ENCODE peak calls at places on chromosomes 13 and 19, in nine cellular contexts. I is EL; H is stimulated activated CD4-positive, alpha-beta T cell treated with anti-CD3 and anti-CD28 coated beads, Interleukin-1b, Interleukin-23, amount 100 ng/mL, for 24 hours; Z is kidney; E is activated T-cell treated with anti-CD3 and anti-CD28 coated beads, Interleukin-2, amount 50 U/mL, for 72 hours; B is left lung; C is HFF-Myc; S is NCI-H1436; F is cardiac muscle cell. J is an unnamed sample.

GRCh38 chr13:51275101-51275500 is 52.9 kb downstream of the FAM124A start:
- DNase-seq in F (no peak), I (no peak), H (no peak), S (no peak), B (no peak), Z (no peak), E (no peak), C (no peak), J (no peak)

GRCh38 chr13:73703606-73704005 is 430.6 kb downstream of the KLF12 start:
- DNase-seq in C (no peak), I (no peak), S (no peak), Z (no peak), H (no peak), E (no peak), B (no peak), F (no peak), J (no peak)

GRCh38 chr19:51097166-51097736 is 11.0 kb downstream of the CTU1 start:
- DNase-seq in C (peak), F (peak), E (peak), S (peak), Z (peak), I (peak), B (peak), H (peak), J (peak)

GRCh38 chr19:14479985-14480694 is 5.0 kb upstream of the PTGER1 start:
- DNase-seq in S (no peak), I (peak), Z (peak), F (peak), H (peak), B (peak), C (no peak), E (peak), J (peak)

GRCh38 chr13:41588899-41589298 is 131.5 kb downstream of the RGCC start:
- DNase-seq in Z (no peak), C (peak), B (no peak), H (no peak), E (peak), S (no peak), I (peak), F (no peak), J (no peak)

GRCh38 chr13:105105471-105105870 is 1430.0 kb downstream of the EFNB2 start:
- DNase-seq in C (no peak), S (no peak), H (no peak), E (no peak), B (no peak), Z (no peak), F (no peak), I (no peak), J (no peak)

GRCh38 chr13:36006347-36006746 is 124.8 kb downstream of the DCLK1 start:
- DNase-seq in I (no peak), E (no peak), H (no peak), C (no peak), S (no peak), F (no peak), Z (no peak), B (no peak), J (no peak)

GRCh38 chr13:90533866-90534265 is 813.6 kb upstream of the MIR17HG start:
- DNase-seq in H (no peak), Z (no peak), B (no peak), F (no peak), I (no peak), C (no peak), S (no peak), E (no peak), J (no peak)

GRCh38 chr13:23086951-23087350 is 93.8 kb upstream of the SGCG start:
- DNase-seq in H (no peak), C (no peak), Z (no peak), E (no peak), S (no peak), I (no peak), F (no peak), B (no peak), J (no peak)

GRCh38 chr13:63497601-63498000 is 2082.0 kb upstream of the PCDH20 start:
- DNase-seq in B (no peak), S (no peak), Z (no peak), H (no peak), I (no peak), F (no peak), E (no peak), C (no peak), J (no peak)

GRCh38 chr13:42279080-42279479 is 7.1 kb downstream of the AKAP11 start:
- DNase-seq in E (peak), C (no peak), H (no peak), S (no peak), F (no peak), I (no peak), Z (no peak), B (no peak), J (no peak)

GRCh38 chr13:49411353-49411752 is 32.5 kb downstream of the CAB39L start:
- DNase-seq in B (no peak), F (no peak), H (no peak), E (no peak), C (no peak), I (no peak), Z (no peak), S (no peak), J (no peak)

GRCh38 chr13:90270231-90270630 is 1077.3 kb upstream of the MIR17HG start:
- DNase-seq in S (no peak), E (no peak), H (no peak), C (no peak), F (no peak), I (no peak), B (no peak), Z (no peak), J (no peak)

GRCh38 chr13:52359534-52359933 is 46.4 kb downstream of the THSD1 start:
- DNase-seq in E (no peak), F (no peak), Z (no peak), H (no peak), I (no peak), C (peak), S (no peak), B (no peak), J (no peak)

GRCh38 chr13:31681133-31681532 is 58.2 kb upstream of the RXFP2 start:
- DNase-seq in B (no peak), Z (no peak), S (no peak), I (no peak), C (no peak), F (no peak), H (no peak), E (no peak), J (no peak)

J was measured in cardiac septum.